ENCODE peak calls at places on chromosomes 4 and X, in seven cellular contexts. One of them, this sample, is unnamed.

GRCh38 chr4:65559270-65559669 is 111.0 kb downstream of the EPHA5 start:
- DNase-seq in globus pallidus: no peak
- DNase-seq in suprapubic skin: no peak
- DNase-seq in dorsolateral prefrontal cortex: no peak
- DNase-seq in HEK293T: no peak
- DNase-seq in cerebellum: no peak
- DNase-seq in T-helper 9 cell: no peak
- DNase-seq in this sample: no peak

GRCh38 chrX:104137496-104137895 is 19.3 kb downstream of the SLC25A53 start:
- DNase-seq in dorsolateral prefrontal cortex: no peak
- DNase-seq in cerebellum: no peak
- DNase-seq in T-helper 9 cell: no peak
- DNase-seq in suprapubic skin: no peak
- DNase-seq in HEK293T: no peak
- DNase-seq in globus pallidus: no peak
- DNase-seq in this sample: no peak

GRCh38 chr4:141635726-141636076 is 682 bp upstream of the IL15 start:
- DNase-seq in cerebellum: no peak
- DNase-seq in dorsolateral prefrontal cortex: no peak
- DNase-seq in T-helper 9 cell: no peak
- DNase-seq in globus pallidus: no peak
- DNase-seq in HEK293T: no peak
- DNase-seq in suprapubic skin: no peak
- DNase-seq in this sample: no peak

GRCh38 chr4:82797591-82798081 is 960 bp downstream of the SCD5 start:
- DNase-seq in globus pallidus: no peak
- DNase-seq in cerebellum: no peak
- DNase-seq in HEK293T: peak
- DNase-seq in T-helper 9 cell: no peak
- DNase-seq in suprapubic skin: no peak
- DNase-seq in dorsolateral prefrontal cortex: peak
- DNase-seq in this sample: peak

GRCh38 chrX:24494544-24495113 is 29.5 kb downstream of the PDK3 start:
- DNase-seq in T-helper 9 cell: no peak
- DNase-seq in HEK293T: peak
- DNase-seq in dorsolateral prefrontal cortex: no peak
- DNase-seq in suprapubic skin: no peak
- DNase-seq in cerebellum: peak
- DNase-seq in globus pallidus: no peak
- DNase-seq in this sample: no peak

GRCh38 chrX:10087391-10087790 is 69.4 kb upstream of the CLCN4 start:
- DNase-seq in globus pallidus: no peak
- DNase-seq in suprapubic skin: no peak
- DNase-seq in dorsolateral prefrontal cortex: no peak
- DNase-seq in HEK293T: no peak
- DNase-seq in cerebellum: no peak
- DNase-seq in T-helper 9 cell: no peak
- DNase-seq in this sample: no peak

GRCh38 chr4:138910914-138911336 is 104.7 kb upstream of the NOCT start:
- DNase-seq in cerebellum: no peak
- DNase-seq in HEK293T: peak
- DNase-seq in globus pallidus: peak
- DNase-seq in T-helper 9 cell: no peak
- DNase-seq in dorsolateral prefrontal cortex: peak
- DNase-seq in suprapubic skin: peak
- DNase-seq in this sample: peak

GRCh38 chr4:180203349-180203748 is 2039.9 kb upstream of the TENM3 start:
- DNase-seq in globus pallidus: no peak
- DNase-seq in suprapubic skin: no peak
- DNase-seq in cerebellum: no peak
- DNase-seq in HEK293T: no peak
- DNase-seq in T-helper 9 cell: no peak
- DNase-seq in dorsolateral prefrontal cortex: no peak
- DNase-seq in this sample: no peak

GRCh38 chr4:3673176-3673575 is 93.0 kb upstream of the ADRA2C start:
- DNase-seq in suprapubic skin: peak
- DNase-seq in HEK293T: no peak
- DNase-seq in dorsolateral prefrontal cortex: no peak
- DNase-seq in globus pallidus: no peak
- DNase-seq in cerebellum: no peak
- DNase-seq in T-helper 9 cell: no peak
- DNase-seq in this sample: no peak

GRCh38 chr4:168483786-168484185 is 3.5 kb upstream of the DDX60L start:
- DNase-seq in HEK293T: no peak
- DNase-seq in T-helper 9 cell: no peak
- DNase-seq in suprapubic skin: no peak
- DNase-seq in dorsolateral prefrontal cortex: no peak
- DNase-seq in globus pallidus: no peak
- DNase-seq in cerebellum: no peak
- DNase-seq in this sample: no peak

GRCh38 chr4:34720563-34720962 is 1523.8 kb downstream of the ARAP2 start:
- DNase-seq in dorsolateral prefrontal cortex: no peak
- DNase-seq in globus pallidus: peak
- DNase-seq in T-helper 9 cell: no peak
- DNase-seq in HEK293T: peak
- DNase-seq in suprapubic skin: no peak
- DNase-seq in cerebellum: no peak
- DNase-seq in this sample: peak

GRCh38 chr4:55547461-55547770 is 707 bp upstream of the CLOCK start:
- DNase-seq in cerebellum: peak
- DNase-seq in globus pallidus: no peak
- DNase-seq in suprapubic skin: no peak
- DNase-seq in dorsolateral prefrontal cortex: peak
- DNase-seq in T-helper 9 cell: no peak
- DNase-seq in HEK293T: no peak
- DNase-seq in this sample: peak

GRCh38 chr4:86439293-86439692 is 79.4 kb upstream of the MAPK10 start:
- DNase-seq in T-helper 9 cell: no peak
- DNase-seq in globus pallidus: no peak
- DNase-seq in dorsolateral prefrontal cortex: no peak
- DNase-seq in cerebellum: no peak
- DNase-seq in suprapubic skin: no peak
- DNase-seq in HEK293T: no peak
- DNase-seq in this sample: no peak

GRCh38 chr4:142532054-142532453 is 314.0 kb downstream of the INPP4B start:
- DNase-seq in T-helper 9 cell: no peak
- DNase-seq in HEK293T: no peak
- DNase-seq in globus pallidus: no peak
- DNase-seq in suprapubic skin: no peak
- DNase-seq in cerebellum: no peak
- DNase-seq in dorsolateral prefrontal cortex: no peak
- DNase-seq in this sample: no peak

GRCh38 chrX:112670964-112671363 is 8.8 kb downstream of the LHFPL1 start:
- DNase-seq in suprapubic skin: no peak
- DNase-seq in T-helper 9 cell: no peak
- DNase-seq in dorsolateral prefrontal cortex: no peak
- DNase-seq in HEK293T: no peak
- DNase-seq in globus pallidus: no peak
- DNase-seq in cerebellum: no peak
- DNase-seq in this sample: no peak

GRCh38 chr4:140154572-140154891 is 548 bp upstream of the MAML3 start:
- DNase-seq in cerebellum: no peak
- DNase-seq in dorsolateral prefrontal cortex: no peak
- DNase-seq in globus pallidus: no peak
- DNase-seq in T-helper 9 cell: no peak
- DNase-seq in HEK293T: no peak
- DNase-seq in suprapubic skin: no peak
- DNase-seq in this sample: no peak

GRCh38 chrX:148501121-148502066 is 977 bp downstream of the AFF2 start:
- DNase-seq in dorsolateral prefrontal cortex: peak
- DNase-seq in suprapubic skin: peak
- DNase-seq in cerebellum: no peak
- DNase-seq in globus pallidus: no peak
- DNase-seq in HEK293T: peak
- DNase-seq in T-helper 9 cell: no peak
- DNase-seq in this sample: no peak

GRCh38 chr4:184434496-184435066 is 39.8 kb downstream of the IRF2 start:
- DNase-seq in globus pallidus: no peak
- DNase-seq in suprapubic skin: no peak
- DNase-seq in HEK293T: no peak
- DNase-seq in cerebellum: no peak
- DNase-seq in T-helper 9 cell: no peak
- DNase-seq in dorsolateral prefrontal cortex: no peak
- DNase-seq in this sample: no peak

GRCh38 chr4:47510506-47511143 is 25.6 kb downstream of the ATP10D start:
- DNase-seq in dorsolateral prefrontal cortex: no peak
- DNase-seq in cerebellum: no peak
- DNase-seq in globus pallidus: no peak
- DNase-seq in HEK293T: no peak
- DNase-seq in suprapubic skin: no peak
- DNase-seq in T-helper 9 cell: no peak
- DNase-seq in this sample: no peak

GRCh38 chrX:12979011-12979629 is 4.2 kb downstream of the TMSB4X start:
- DNase-seq in suprapubic skin: no peak
- DNase-seq in cerebellum: no peak
- DNase-seq in T-helper 9 cell: no peak
- DNase-seq in globus pallidus: no peak
- DNase-seq in HEK293T: no peak
- DNase-seq in dorsolateral prefrontal cortex: no peak
- DNase-seq in this sample: no peak

GRCh38 chr4:108168672-108169562 is at the start of gene LEF1:
- DNase-seq in dorsolateral prefrontal cortex: no peak
- DNase-seq in HEK293T: peak
- DNase-seq in cerebellum: no peak
- DNase-seq in suprapubic skin: no peak
- DNase-seq in T-helper 9 cell: peak
- DNase-seq in globus pallidus: no peak
- DNase-seq in this sample: no peak

GRCh38 chr4:67483868-67484602 is 61.3 kb downstream of the CENPC start:
- DNase-seq in T-helper 9 cell: no peak
- DNase-seq in dorsolateral prefrontal cortex: no peak
- DNase-seq in HEK293T: no peak
- DNase-seq in cerebellum: no peak
- DNase-seq in globus pallidus: no peak
- DNase-seq in suprapubic skin: no peak
- DNase-seq in this sample: no peak

This sample was measured in midbrain.